ENCODE peak calls at places on chromosomes 13 and 19, in seven cellular contexts. Q, K, Z, C, S, H and E are unnamed samples. For H3K27me3, the result is how much of the 10 kb centered on the place peaks cover.

GRCh38 chr19:17370026-17370587 is 7.0 kb downstream of the PLVAP start:
- DNase-seq in Q (no peak), K (peak), H (no peak), S (no peak), Z (no peak), C (no peak), E (peak)

GRCh38 chr13:98478134-98479129 is 98.5 kb downstream of the STK24 start:
- DNase-seq in S (peak), C (peak), K (peak), H (no peak), Z (no peak), Q (peak), E (no peak)

GRCh38 chr19:19185853-19186728 is 5.9 kb downstream of the BORCS8 start:
- DNase-seq in Q (peak), H (peak), C (peak), K (peak), Z (peak), S (peak), E (peak)

GRCh38 chr13:90416519-90416918 is 931.0 kb upstream of the MIR17HG start:
- DNase-seq in Q (peak), C (peak), Z (no peak), S (peak), H (no peak), K (peak), E (peak)

GRCh38 chr13:95956589-95957148 is 96.5 kb downstream of the UGGT2 start:
- DNase-seq in C (no peak), S (peak), Q (no peak), H (no peak), K (no peak), Z (no peak), E (no peak)

GRCh38 chr13:57629391-57629804 is 2.1 kb upstream of the PCDH17 start:
- DNase-seq in C (no peak), H (no peak), K (no peak), Z (no peak), S (no peak), Q (no peak), E (peak)

GRCh38 chr19:43594081-43594697 is 1.7 kb downstream of the IRGQ start:
- DNase-seq in S (no peak), H (no peak), Q (no peak), Z (no peak), C (no peak), K (no peak), E (no peak)

GRCh38 chr13:27619711-27620376 is 485 bp downstream of the LNX2 start:
- DNase-seq in Q (peak), S (no peak), Z (no peak), H (peak), C (no peak), K (peak), E (no peak)

GRCh38 chr13:106373989-106374572 is 161.4 kb downstream of the EFNB2 start:
- DNase-seq in K (peak), Z (no peak), S (peak), H (no peak), Q (no peak), C (no peak), E (peak)

GRCh38 chr13:72508392-72508791 is 219.0 kb downstream of the MZT1 start:
- DNase-seq in Q (no peak), S (no peak), Z (no peak), K (no peak), H (no peak), C (no peak), E (no peak)

GRCh38 chr19:12841094-12841493 is 2.8 kb downstream of the MAST1 start:
- DNase-seq in H (no peak), Q (no peak), S (no peak), Z (peak), C (peak), K (peak), E (peak)

GRCh38 chr13:75236774-75237173 is 245.2 kb downstream of the TBC1D4 start:
- DNase-seq in H (no peak), Q (peak), C (no peak), S (peak), K (no peak), Z (no peak), E (no peak)

GRCh38 chr19:8304841-8305621 is 3.1 kb downstream of the CD320 start:
- DNase-seq in C (peak), H (peak), S (no peak), K (no peak), Z (no peak), Q (no peak), E (no peak)

GRCh38 chr19:41607668-41608067 is 19.2 kb downstream of the CEACAM4 start:
- DNase-seq in C (no peak), S (no peak), H (no peak), Z (no peak), Q (no peak), K (no peak), E (no peak)

GRCh38 chr13:75938811-75939525 is 302.8 kb downstream of the LMO7 start:
- DNase-seq in H (no peak), Q (peak), Z (no peak), K (peak), S (no peak), C (no peak), E (peak)

GRCh38 chr19:15526408-15526807 is 18.1 kb downstream of the CYP4F22 start:
- DNase-seq in C (no peak), H (no peak), Q (no peak), K (no peak), S (no peak), Z (no peak), E (no peak)

GRCh38 chr19:15529774-15530372 is 21.5 kb downstream of the CYP4F22 start:
- DNase-seq in Q (no peak), H (peak), Z (no peak), C (no peak), K (no peak), S (peak), E (no peak)

GRCh38 chr19:15524781-15525180 is 16.5 kb downstream of the CYP4F22 start:
- DNase-seq in H (no peak), Q (no peak), Z (no peak), S (no peak), C (no peak), K (no peak), E (no peak)

GRCh38 chr19:15525291-15525690 is 17.0 kb downstream of the CYP4F22 start:
- DNase-seq in C (no peak), Z (no peak), S (no peak), K (no peak), Q (no peak), H (no peak), E (no peak)

DNA sequence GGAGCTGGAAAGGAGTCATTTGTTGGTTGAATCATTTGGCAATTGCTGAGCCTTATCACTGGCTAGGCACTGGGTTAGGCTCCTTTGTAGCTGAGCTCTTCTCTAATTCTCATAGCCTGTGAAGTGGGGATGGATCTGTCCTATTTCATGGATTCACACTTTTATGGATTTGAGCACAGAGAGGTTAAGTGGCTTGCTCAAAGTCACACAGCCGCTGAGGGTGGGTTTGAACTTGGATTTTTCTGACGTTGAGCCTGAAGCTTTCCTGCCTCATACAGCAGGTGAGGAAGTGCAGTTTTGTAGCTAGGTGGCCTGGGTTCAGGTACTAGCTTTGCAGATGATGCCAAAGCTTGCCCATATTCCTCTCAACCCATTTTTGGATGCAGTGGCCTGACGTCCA is 19.4 kb downstream of the CYP4F22 start:
- DNase-seq in H (no peak), Q (no peak), C (no peak), K (no peak), Z (no peak), S (no peak), E (no peak)
- H3K9ac ChIP-seq in H (no peak), Q (no peak), C (no peak), K (no peak), Z (no peak), S (no peak), E (no peak)

GRCh38 chr13:114109646-114110045 is 22.8 kb downstream of the RASA3 start:
- DNase-seq in Z (no peak), S (no peak), K (no peak), C (no peak), Q (no peak), H (no peak), E (no peak)
- H3K4me3 ChIP-seq in Z (no peak), S (no peak), K (no peak), C (no peak), Q (no peak), H (no peak), E (no peak)

DNA sequence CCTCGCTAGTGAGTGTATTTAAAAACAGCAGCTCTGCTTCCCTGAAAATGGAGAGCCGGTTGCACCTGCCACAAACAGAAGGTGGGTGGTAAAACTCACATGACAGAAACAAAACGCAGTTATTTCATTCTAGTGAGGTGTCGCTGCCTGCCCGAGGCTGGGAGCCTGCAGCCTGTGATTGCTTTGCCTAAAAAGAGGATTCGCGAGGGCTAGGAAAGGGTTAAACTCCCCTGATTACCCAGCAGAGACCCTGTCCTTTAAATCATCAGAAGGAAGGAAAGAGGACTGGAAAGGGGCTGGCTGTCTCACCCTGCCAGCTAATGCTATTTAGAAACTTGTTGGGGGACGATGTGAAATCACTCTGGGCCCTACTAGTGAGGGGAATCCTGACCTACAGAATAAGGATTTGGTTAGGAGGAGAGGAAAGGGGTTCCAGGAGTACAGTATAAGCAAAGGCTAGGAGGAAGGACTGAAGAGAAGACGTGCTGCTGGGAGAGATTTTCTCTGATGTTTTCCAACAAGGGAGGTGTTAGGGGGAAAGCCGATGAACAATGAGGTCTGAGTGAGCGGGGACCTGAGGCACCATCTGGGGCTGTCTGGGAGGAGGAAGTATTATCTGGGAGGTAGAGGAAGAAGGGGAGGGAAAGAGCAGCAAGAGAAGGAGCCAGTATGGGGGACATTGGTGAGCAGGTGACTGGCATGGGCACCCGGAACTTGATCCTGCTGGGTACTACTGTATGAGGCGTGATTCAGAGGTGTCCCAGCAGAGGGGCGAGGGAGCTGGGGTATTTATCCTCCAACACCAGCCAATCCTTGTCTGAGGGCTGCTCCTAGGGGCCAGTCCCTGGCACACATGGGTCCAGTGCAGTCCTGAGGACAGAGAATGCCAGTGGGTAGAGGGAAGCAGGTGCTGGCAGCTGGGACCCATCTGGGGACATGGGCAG is 55.7 kb upstream of the PTPRS start:
- DNase-seq in S (no peak), Q (no peak), K (no peak), H (no peak), Z (no peak), C (no peak), E (no peak)
- H3K27me3 ChIP-seq in S (under half), Q (half or more), K (half or more), H (under half), Z (under half), C (under half), E (half or more)

DNA sequence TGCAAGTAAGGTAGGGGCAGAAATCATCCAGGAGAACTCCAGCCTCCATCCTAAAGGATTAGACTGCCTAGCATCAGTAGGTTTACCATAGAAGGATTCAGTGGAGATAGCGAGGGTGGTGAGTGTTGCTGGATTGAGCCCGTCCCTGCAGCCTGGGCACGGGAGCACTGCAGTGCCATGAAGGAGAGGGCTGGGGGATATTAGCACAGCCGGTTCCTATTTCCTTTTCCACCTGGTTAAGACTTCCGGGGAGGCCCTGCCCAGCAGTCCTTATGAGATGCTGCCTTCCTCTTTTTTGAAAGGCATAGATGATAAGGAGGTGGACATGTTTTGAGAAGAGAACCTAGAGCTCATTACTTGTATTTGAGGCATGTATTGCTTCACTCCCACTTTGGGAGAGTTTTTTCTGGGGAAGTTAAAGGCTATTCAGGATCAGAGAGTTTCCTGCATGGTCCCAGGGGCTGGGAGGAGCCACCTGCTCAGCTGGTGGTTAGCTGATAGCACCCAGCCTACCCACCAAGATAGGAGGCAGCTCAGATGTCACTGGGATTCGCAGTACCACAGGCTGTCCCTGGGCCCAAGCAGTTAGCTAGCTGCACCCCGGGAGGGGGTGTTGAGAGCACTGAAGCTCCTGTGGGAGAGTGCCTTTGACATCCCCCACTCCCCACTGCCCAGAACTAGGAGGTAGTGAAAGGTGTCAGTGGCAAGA is 17.2 kb downstream of the ACTN4 start:
- DNase-seq in S (no peak), C (no peak), K (no peak), H (no peak), Z (no peak), Q (no peak), E (no peak)
- H3K9ac ChIP-seq in S (peak), C (peak), K (peak), H (no peak), Z (peak), Q (no peak), E (peak)

GRCh38 chr13:50078512-50079277 is 63.5 kb downstream of the KCNRG start:
- DNase-seq in Z (no peak), S (no peak), H (no peak), Q (no peak), C (no peak), K (no peak), E (no peak)
- H3K4me3 ChIP-seq in Z (no peak), S (peak), H (no peak), Q (peak), C (no peak), K (no peak), E (peak)

GRCh38 chr13:20145521-20145920 is 15.3 kb downstream of the GJA3 start:
- DNase-seq in S (no peak), H (no peak), Q (no peak), Z (no peak), K (no peak), C (no peak), E (no peak)
- H3K27me3 ChIP-seq in S (under half), H (under half), Q (under half), Z (under half), K (under half), C (under half), E (half or more)

GRCh38 chr19:35734889-35735288 is 7.4 kb downstream of the IGFLR1 start:
- DNase-seq in Z (no peak), Q (no peak), K (no peak), S (no peak), C (no peak), H (no peak), E (no peak)
- H3K9ac ChIP-seq in Z (no peak), Q (no peak), K (no peak), S (no peak), C (no peak), H (no peak), E (no peak)

GRCh38 chr19:2329162-2329505 is 650 bp downstream of the SPPL2B start:
- DNase-seq in C (no peak), S (no peak), Q (no peak), Z (no peak), H (no peak), K (no peak), E (peak)

GRCh38 chr19:2325261-2326046 is 2.9 kb downstream of the LSM7 start:
- DNase-seq in S (no peak), Q (no peak), Z (no peak), C (no peak), K (no peak), H (no peak), E (no peak)

GRCh38 chr19:2327773-2328400 is 499 bp downstream of the LSM7 start:
- DNase-seq in C (peak), Q (peak), K (peak), H (peak), Z (peak), S (peak), E (peak)

GRCh38 chr19:2328401-2329161 is at the start of the genes LSM7 and SPPL2B:
- DNase-seq in H (peak), C (peak), S (peak), K (peak), Z (peak), Q (peak), E (peak)

DNA sequence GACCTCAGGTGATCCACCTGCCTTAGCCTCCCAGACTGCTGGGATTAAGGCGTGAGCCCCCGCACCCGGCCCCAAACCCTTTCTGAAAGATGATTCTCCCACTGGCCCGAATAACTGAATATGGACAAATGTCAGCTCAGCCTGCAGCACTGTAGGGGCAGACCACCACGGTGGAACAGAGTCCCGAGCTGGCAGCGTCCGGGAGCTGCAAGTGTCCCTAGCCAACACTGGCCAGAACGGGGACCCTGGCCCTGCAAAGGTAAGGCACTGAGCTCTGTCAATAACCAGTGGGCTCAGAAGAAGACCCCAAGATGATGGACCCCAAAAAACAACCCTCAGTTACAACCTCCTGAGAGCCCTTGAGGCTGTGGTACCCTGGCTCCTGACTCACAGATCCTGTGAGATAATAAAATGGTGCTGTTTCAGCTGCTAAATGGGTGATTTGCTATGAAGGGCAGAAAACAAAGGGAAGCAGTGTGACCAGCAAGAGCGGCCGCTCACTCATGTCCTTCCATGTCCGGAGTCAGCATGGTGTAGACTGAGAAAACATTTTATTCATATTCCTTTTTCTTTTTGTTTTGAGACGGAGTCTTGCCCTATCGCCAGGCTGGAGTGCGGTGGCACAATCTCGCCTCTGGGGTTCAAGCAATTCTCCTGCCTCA is 1.6 kb downstream of the LSM7 start:
- DNase-seq in Q (no peak), C (no peak), H (no peak), Z (no peak), S (no peak), K (no peak), E (no peak)
- H3K4me3 ChIP-seq in Q (peak), C (peak), H (no peak), Z (no peak), S (no peak), K (no peak), E (peak)